ENCODE peak calls at places on chromosome 13, in four cellular contexts. F is fibroblast of pulmonary artery, X is AG04450, M is Peyer's patch. O is an unnamed sample.

GRCh38 chr13:113179374-113180230 is 21.2 kb downstream of the PROZ start:
- DNase-seq in F (no peak), X (no peak), M (no peak), O (no peak)

GRCh38 chr13:44364019-44364418 is 9.6 kb upstream of the SERP2 start:
- DNase-seq in F (no peak), X (no peak), M (no peak), O (no peak)

GRCh38 chr13:29520671-29521070 is 74.8 kb downstream of the SLC7A1 start:
- DNase-seq in F (peak; percentile 63), X (peak; percentile 18), M (no peak), O (no peak)

GRCh38 chr13:36885901-36886300 is 34.1 kb downstream of the SMAD9 start:
- DNase-seq in F (no peak), X (no peak), M (no peak), O (no peak)

GRCh38 chr13:41713405-41713804 is 247.5 kb downstream of the VWA8 start:
- DNase-seq in F (no peak), X (no peak), M (no peak), O (no peak)

GRCh38 chr13:29756506-29756905 is 93.9 kb downstream of the UBL3 start:
- DNase-seq in F (peak; percentile 54), X (no peak), M (no peak), O (no peak)

GRCh38 chr13:94389544-94390351 is 89.7 kb downstream of the DCT start:
- DNase-seq in F (peak; percentile 18), X (no peak), M (no peak), O (no peak)

GRCh38 chr13:50393641-50394040 is 378.4 kb downstream of the KCNRG start:
- DNase-seq in F (peak; percentile 18), X (no peak), M (no peak), O (no peak)

GRCh38 chr13:111503376-111503775 is 182.9 kb downstream of the TEX29 start:
- DNase-seq in F (no peak), X (no peak), M (no peak), O (no peak)

GRCh38 chr13:100662470-100663211 is 12.0 kb downstream of the TMTC4 start:
- DNase-seq in F (no peak), X (no peak), M (no peak), O (no peak)

GRCh38 chr13:79194272-79194671 is 211.8 kb downstream of the RBM26 start:
- DNase-seq in F (no peak), X (no peak), M (peak; percentile 49), O (no peak)

GRCh38 chr13:99726261-99726894 is 225.1 kb downstream of the TM9SF2 start:
- DNase-seq in F (no peak), X (no peak), M (no peak), O (no peak)

GRCh38 chr13:71242191-71242590 is 624.8 kb downstream of the DACH1 start:
- DNase-seq in F (peak; percentile 11), X (no peak), M (no peak), O (no peak)

GRCh38 chr13:95256086-95256485 is 45.2 kb downstream of the ABCC4 start:
- DNase-seq in F (peak; percentile 92), X (peak; percentile 90), M (no peak), O (peak; percentile 47)

GRCh38 chr13:25111557-25111956 is 15.6 kb downstream of the PABPC3 start:
- DNase-seq in F (no peak), X (no peak), M (no peak), O (no peak)

GRCh38 chr13:79631260-79631659 is 150.3 kb downstream of the NDFIP2 start:
- DNase-seq in F (peak; percentile 89), X (no peak), M (no peak), O (peak; percentile 16)

GRCh38 chr13:34162545-34162936 is 344.6 kb downstream of the RFC3 start:
- DNase-seq in F (no peak), X (no peak), M (no peak), O (no peak)

GRCh38 chr13:34159946-34160345 is 342.0 kb downstream of the RFC3 start:
- DNase-seq in F (no peak), X (no peak), M (no peak), O (no peak)

GRCh38 chr13:34164585-34164984 is 346.6 kb downstream of the RFC3 start:
- DNase-seq in F (no peak), X (no peak), M (no peak), O (no peak)

GRCh38 chr13:34165158-34165557 is 347.2 kb downstream of the RFC3 start:
- DNase-seq in F (no peak), X (no peak), M (no peak), O (no peak)

GRCh38 chr13:34161829-34162544 is 344.0 kb downstream of the RFC3 start:
- DNase-seq in F (peak; percentile 87), X (peak; percentile 43), M (no peak), O (no peak)
- H3K4me3 ChIP-seq in F (no peak overlapping the region), X (no peak overlapping the region), M (no peak overlapping the region), O (no peak overlapping the region)

DNA sequence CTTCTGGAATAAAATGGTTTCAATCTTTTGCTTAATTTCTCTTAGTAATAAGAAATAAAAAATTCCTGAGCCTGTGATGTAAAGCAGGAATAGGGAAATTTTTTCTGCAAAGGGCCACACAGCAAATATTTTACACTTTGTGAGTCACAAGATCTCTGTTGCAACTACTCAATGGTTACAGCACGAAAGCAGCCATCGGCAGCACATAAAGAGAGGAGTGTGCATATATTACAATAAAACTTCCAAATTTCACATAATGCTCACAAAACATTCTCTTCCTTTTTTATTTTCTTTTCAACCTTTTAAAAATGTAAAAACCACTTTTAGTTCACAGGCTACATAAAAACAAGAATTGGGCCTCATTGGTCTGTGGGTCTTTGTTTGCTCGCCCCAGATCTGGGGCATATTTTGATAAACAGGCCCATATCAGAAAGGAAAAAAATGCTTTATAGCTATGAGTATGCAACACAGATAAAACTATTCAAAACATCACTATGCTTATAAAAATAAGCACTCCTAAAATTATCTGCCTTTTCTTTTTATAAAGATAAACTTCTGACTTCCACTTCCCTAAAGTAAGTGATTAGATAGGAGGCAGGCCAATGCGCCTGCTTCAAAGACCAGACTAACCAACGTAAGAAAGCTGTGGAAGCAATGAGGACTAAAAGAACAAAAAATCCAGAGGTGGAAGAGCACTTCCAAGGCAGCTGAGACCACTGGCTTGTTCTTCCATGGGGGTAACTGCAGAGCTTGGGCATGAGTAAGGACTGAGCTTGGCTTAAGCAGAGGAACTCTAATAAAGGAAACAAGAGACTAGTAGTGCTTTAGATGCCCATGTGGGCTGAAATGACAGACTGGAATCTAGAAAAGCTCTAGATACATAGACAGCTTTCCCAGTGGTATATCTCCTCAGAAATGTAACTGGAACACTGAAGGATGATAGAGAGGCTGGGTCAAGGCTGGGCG is 26.4 kb downstream of the MYCBP2 start:
- DNase-seq in F (peak; percentile 86), X (peak; percentile 39), M (peak; percentile 42), O (no peak)
- H3K4me3 ChIP-seq in F (no peak overlapping the region), X (no peak overlapping the region), M (no peak overlapping the region), O (no peak overlapping the region)

GRCh38 chr13:105979131-105979530 is 556.3 kb downstream of the EFNB2 start:
- DNase-seq in F (no peak), X (no peak), M (no peak), O (no peak)
- H3K4me3 ChIP-seq in F (no peak overlapping the region), X (no peak overlapping the region), M (no peak overlapping the region), O (peak overlapping the region; percentile 9)

GRCh38 chr13:42876810-42877550 is 95.6 kb downstream of the FAM216B start:
- DNase-seq in F (peak; percentile 89), X (no peak), M (no peak), O (no peak)
- H3K4me3 ChIP-seq in F (no peak overlapping the region), X (no peak overlapping the region), M (no peak overlapping the region), O (no peak overlapping the region)

GRCh38 chr13:27973956-27974662 is 5.0 kb upstream of the CDX2 start:
- DNase-seq in F (no peak), X (no peak), M (peak; percentile 63), O (no peak)

GRCh38 chr13:27973291-27973690 is 4.2 kb upstream of the CDX2 start:
- DNase-seq in F (no peak), X (no peak), M (peak; percentile 32), O (no peak)

GRCh38 chr13:27977476-27978300 is 8.6 kb upstream of the CDX2 start:
- DNase-seq in F (peak; percentile 13), X (no peak), M (peak; percentile 46), O (peak; percentile 43)

GRCh38 chr13:27976362-27977177 is 7.5 kb upstream of the CDX2 start:
- DNase-seq in F (no peak), X (no peak), M (peak; percentile 57), O (no peak)

GRCh38 chr13:27975579-27976361 is 6.7 kb upstream of the CDX2 start:
- DNase-seq in F (no peak), X (no peak), M (peak; percentile 65), O (no peak)
- H3K4me3 ChIP-seq in F (no peak overlapping the region), X (no peak overlapping the region), M (peak overlapping the region; percentile 60), O (no peak overlapping the region)

DNA sequence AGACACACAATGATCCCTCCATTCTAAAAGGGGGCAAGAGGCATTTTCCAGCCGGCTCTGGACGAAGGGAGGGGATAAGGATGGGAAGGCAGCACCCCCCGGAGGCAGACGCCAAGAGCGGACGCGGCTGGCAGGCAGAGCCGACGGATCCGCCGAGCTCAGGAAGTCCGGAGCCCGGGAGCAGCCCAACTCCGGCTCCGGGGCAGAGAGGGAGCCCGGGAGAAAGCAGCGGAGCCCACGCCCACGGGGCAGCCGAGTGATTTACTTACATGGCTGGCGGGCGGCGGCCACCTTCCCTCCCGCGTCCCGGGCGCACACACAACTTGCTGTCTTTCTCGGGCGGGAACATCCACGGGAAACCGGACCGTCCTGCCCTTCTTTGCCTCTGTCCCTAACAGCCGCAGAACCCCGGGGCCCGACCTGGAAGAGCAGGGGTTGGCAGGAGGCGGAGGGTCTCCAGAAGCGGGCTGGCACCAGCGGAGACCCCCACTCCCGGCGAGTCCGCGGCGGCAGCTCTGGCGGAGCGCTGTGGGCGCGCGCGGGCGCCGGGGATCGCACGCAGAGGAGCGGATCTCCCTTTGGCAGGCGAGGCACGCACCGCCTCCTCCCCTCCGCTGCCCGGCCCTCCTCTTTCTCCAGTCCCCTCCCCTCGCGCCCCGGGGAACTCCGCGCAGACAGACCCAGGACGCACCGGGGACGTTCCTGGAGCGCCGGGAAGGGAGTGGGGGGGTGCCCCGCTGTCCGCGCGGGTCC is at the start of gene LHFPL6:
- DNase-seq in F (peak; percentile 81), X (peak; percentile 41), M (peak; percentile 77), O (peak; percentile 74)
- H3K4me3 ChIP-seq in F (peak within 1 kb of the TSS; percentile 90), X (peak within 1 kb of the TSS; percentile 88), M (peak within 1 kb of the TSS; percentile 83), O (peak within 1 kb of the TSS; percentile 53)